ENCODE peak calls at places on chromosomes 16 and 17, in eight cellular contexts. T is GM23248; X is CD8-positive, alpha-beta T cell; E is heart right ventricle; H is left ventricle myocardium inferior; W is Peyer's patch; M is BJ; I is gastrocnemius medialis. Q is an unnamed sample.

GRCh38 chr17:67246648-67247415 is 1.8 kb upstream of the HELZ start:
- DNase-seq in T (peak; percentile 36), X (peak; percentile 45), E (no peak), H (no peak), W (peak; percentile 35), M (no peak), I (peak; percentile 50), Q (no peak)

GRCh38 chr17:48102700-48103378 is 1.6 kb upstream of the CBX1 start:
- DNase-seq in T (no peak), X (peak; percentile 15), E (no peak), H (no peak), W (no peak), M (no peak), I (no peak), Q (no peak)

GRCh38 chr17:55706808-55707773 is 15.6 kb downstream of the TMEM100 start:
- DNase-seq in T (no peak), X (no peak), E (no peak), H (no peak), W (no peak), M (no peak), I (no peak), Q (no peak)

GRCh38 chr17:13288248-13288647 is 270.4 kb upstream of the ELAC2 start:
- DNase-seq in T (no peak), X (no peak), E (no peak), H (no peak), W (no peak), M (no peak), I (no peak), Q (no peak)

GRCh38 chr17:79732804-79733691 is 2.3 kb downstream of the ENPP7 start:
- DNase-seq in T (no peak), X (no peak), E (no peak), H (no peak), W (no peak), M (no peak), I (no peak), Q (no peak)

GRCh38 chr17:81221842-81222619 is 734 bp downstream of the CEP131 start:
- DNase-seq in T (peak; percentile 31), X (no peak), E (no peak), H (no peak), W (no peak), M (no peak), I (no peak), Q (no peak)

GRCh38 chr17:43532581-43532980 is 13.6 kb downstream of the ETV4 start:
- DNase-seq in T (no peak), X (no peak), E (no peak), H (no peak), W (no peak), M (no peak), I (no peak), Q (no peak)

GRCh38 chr16:17493012-17493411 is 22.3 kb upstream of the XYLT1 start:
- DNase-seq in T (no peak), X (no peak), E (no peak), H (no peak), W (no peak), M (no peak), I (no peak), Q (no peak)

GRCh38 chr16:56932588-56933265 is 785 bp downstream of the HERPUD1 start:
- DNase-seq in T (peak; percentile 83), X (peak; percentile 24), E (peak; percentile 81), H (peak; percentile 82), W (peak; percentile 68), M (no peak), I (peak; percentile 87), Q (no peak)

GRCh38 chr16:27426423-27427408 is 24.7 kb downstream of the IL21R start:
- DNase-seq in T (peak; percentile 94), X (peak; percentile 80), E (peak; percentile 8), H (no peak), W (peak; percentile 83), M (peak; percentile 65), I (no peak), Q (peak; percentile 73)

GRCh38 chr16:17370233-17371013 is 100.3 kb downstream of the XYLT1 start:
- DNase-seq in T (peak; percentile 62), X (no peak), E (no peak), H (no peak), W (no peak), M (no peak), I (no peak), Q (peak; percentile 60)

GRCh38 chr16:72558501-72558900 is 386.5 kb upstream of the PMFBP1 start:
- DNase-seq in T (no peak), X (no peak), E (no peak), H (no peak), W (no peak), M (no peak), I (no peak), Q (no peak)

GRCh38 chr16:56204836-56205235 is 13.5 kb downstream of the GNAO1 start:
- DNase-seq in T (no peak), X (no peak), E (no peak), H (no peak), W (no peak), M (no peak), I (no peak), Q (no peak)

GRCh38 chr16:56122251-56122650 is 69.0 kb upstream of the GNAO1 start:
- DNase-seq in T (no peak), X (no peak), E (no peak), H (no peak), W (no peak), M (no peak), I (no peak), Q (no peak)

GRCh38 chr17:15273141-15273793 is 8.1 kb upstream of the PMP22 start:
- DNase-seq in T (peak; percentile 97), X (no peak), E (no peak), H (no peak), W (no peak), M (peak; percentile 96), I (peak; percentile 34), Q (no peak)

GRCh38 chr17:12021604-12022003 is 927 bp downstream of the MAP2K4 start:
- DNase-seq in T (no peak), X (no peak), E (no peak), H (no peak), W (no peak), M (no peak), I (no peak), Q (no peak)

GRCh38 chr16:11263737-11264136 is 5.4 kb downstream of the TNP2 start:
- DNase-seq in T (no peak), X (peak; percentile 41), E (no peak), H (no peak), W (no peak), M (no peak), I (no peak), Q (no peak)

GRCh38 chr17:44533533-44534246 is 23.6 kb upstream of the FZD2 start:
- DNase-seq in T (peak; percentile 91), X (peak; percentile 92), E (peak; percentile 86), H (peak; percentile 87), W (peak; percentile 88), M (no peak), I (peak; percentile 64), Q (peak; percentile 72)

GRCh38 chr16:74607310-74607966 is 524 bp upstream of the GLG1 start:
- DNase-seq in T (no peak), X (no peak), E (no peak), H (no peak), W (no peak), M (no peak), I (no peak), Q (no peak)

GRCh38 chr17:42891539-42892152 is 9.0 kb upstream of the G6PC1 start:
- DNase-seq in T (peak; percentile 65), X (no peak), E (peak; percentile 66), H (peak; percentile 69), W (no peak), M (no peak), I (peak; percentile 73), Q (no peak)

GRCh38 chr16:10937068-10937859 is 5.0 kb downstream of the DEXI start:
- DNase-seq in T (peak; percentile 34), X (no peak), E (no peak), H (peak; percentile 40), W (no peak), M (no peak), I (peak; percentile 61), Q (no peak)

DNA sequence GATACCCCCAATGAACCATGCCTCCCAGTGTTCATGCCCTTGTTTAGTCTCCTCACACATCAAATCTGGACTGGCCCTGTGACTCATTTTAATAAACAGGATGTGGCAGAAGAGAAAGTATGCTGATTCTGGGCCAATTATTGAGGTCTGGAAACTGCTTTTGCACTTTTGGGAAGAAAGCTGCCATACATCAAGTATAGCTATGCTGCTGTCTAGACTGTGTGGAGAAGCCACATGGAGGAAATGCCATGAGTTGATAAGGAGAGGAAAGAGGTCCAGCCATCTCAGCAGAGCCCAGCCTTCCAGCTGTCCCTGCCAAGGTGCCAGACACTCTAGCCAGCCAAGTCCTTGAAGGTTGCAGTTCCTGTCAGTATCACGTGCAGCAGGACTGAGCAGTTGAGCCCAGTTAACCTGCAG is 16.7 kb downstream of the RPRML start:
- DNase-seq in T (peak; percentile 56), X (no peak), E (no peak), H (no peak), W (no peak), M (no peak), I (peak; percentile 8), Q (peak; percentile 18)
- H3K4me3 ChIP-seq in T (no peak overlapping the region), X (no peak overlapping the region), E (no peak overlapping the region), H (no peak overlapping the region), W (no peak overlapping the region), M (no peak overlapping the region), I (no peak overlapping the region), Q (no peak overlapping the region)

GRCh38 chr17:40349477-40350409 is 14.8 kb downstream of the GJD3 start:
- DNase-seq in T (peak; percentile 36), X (peak; percentile 11), E (peak; percentile 70), H (peak; percentile 58), W (no peak), M (no peak), I (peak; percentile 85), Q (no peak)
- H3K4me3 ChIP-seq in T (no peak overlapping the region), X (no peak overlapping the region), E (no peak overlapping the region), H (peak overlapping the region; percentile 78), W (no peak overlapping the region), M (no peak overlapping the region), I (no peak overlapping the region), Q (no peak overlapping the region)

GRCh38 chr16:25012525-25012991 is 2.6 kb downstream of the ARHGAP17 start:
- DNase-seq in T (peak; percentile 94), X (no peak), E (no peak), H (no peak), W (no peak), M (peak; percentile 94), I (no peak), Q (no peak)
- H3K4me3 ChIP-seq in T (peak overlapping the region; percentile 85), X (no peak overlapping the region), E (no peak overlapping the region), H (peak overlapping the region; percentile 87), W (no peak overlapping the region), M (no peak overlapping the region), I (peak overlapping the region; percentile 14), Q (no peak overlapping the region)

GRCh38 chr16:81553080-81553813 is 108.6 kb downstream of the CMIP start:
- DNase-seq in T (peak; percentile 86), X (no peak), E (no peak), H (no peak), W (no peak), M (no peak), I (no peak), Q (no peak)
- H3K4me3 ChIP-seq in T (peak overlapping the region; percentile 39), X (no peak overlapping the region), E (no peak overlapping the region), H (no peak overlapping the region), W (no peak overlapping the region), M (no peak overlapping the region), I (no peak overlapping the region), Q (no peak overlapping the region)

GRCh38 chr16:85302848-85303353 is 190.6 kb upstream of the CIBAR2 start:
- DNase-seq in T (no peak), X (no peak), E (no peak), H (no peak), W (no peak), M (no peak), I (no peak), Q (no peak)
- H3K4me3 ChIP-seq in T (no peak overlapping the region), X (no peak overlapping the region), E (no peak overlapping the region), H (no peak overlapping the region), W (peak overlapping the region; percentile 19), M (no peak overlapping the region), I (no peak overlapping the region), Q (no peak overlapping the region)

GRCh38 chr16:49484454-49484853 is 110.8 kb downstream of the C16orf78 start:
- DNase-seq in T (peak; percentile 36), X (no peak), E (peak; percentile 52), H (peak; percentile 76), W (peak; percentile 38), M (no peak), I (peak; percentile 82), Q (no peak)
- H3K4me3 ChIP-seq in T (no peak overlapping the region), X (no peak overlapping the region), E (no peak overlapping the region), H (peak overlapping the region; percentile 50), W (no peak overlapping the region), M (no peak overlapping the region), I (peak overlapping the region; percentile 49), Q (peak overlapping the region; percentile 11)

Q was measured in astrocyte of the cerebellum.